ENCODE peak calls at places on chromosomes 13 and 19, in eight cellular contexts. W is AG04450, C is tibial nerve, F is aorta, L is right atrium auricular region, X is vagina, H is A673, B is T-helper 17 cell. A is an unnamed sample. For H3K9me3, the result is how much of the 10 kb centered on the place peaks cover.

GRCh38 chr19:37594982-37595382 is 306 bp downstream of the ZNF540 start:
- DNase-seq in W (peak), C (peak), F (peak), L (peak), X (no peak), H (no peak), B (peak), A (no peak)

GRCh38 chr13:112968910-112969691 is at the start of gene MCF2L:
- DNase-seq in W (no peak), C (no peak), F (no peak), L (no peak), X (no peak), H (peak), B (peak), A (peak)

GRCh38 chr19:12766051-12766521 is 9.3 kb downstream of the HOOK2 start:
- DNase-seq in W (peak), C (peak), F (peak), L (peak), X (no peak), H (peak), B (peak), A (peak)

GRCh38 chr13:45584816-45585215 is 30.7 kb downstream of the ERICH6B start:
- DNase-seq in W (no peak), C (no peak), F (no peak), L (no peak), X (no peak), H (peak), B (no peak), A (no peak)

GRCh38 chr19:10516671-10517286 is 468 bp downstream of the S1PR5 start:
- DNase-seq in W (no peak), C (no peak), F (no peak), L (no peak), X (no peak), H (no peak), B (no peak), A (peak)

GRCh38 chr19:3175761-3176714 is 2.5 kb upstream of the S1PR4 start:
- DNase-seq in W (no peak), C (peak), F (no peak), L (no peak), X (no peak), H (peak), B (no peak), A (no peak)

GRCh38 chr19:42018503-42019193 is 24.6 kb upstream of the ATP1A3 start:
- DNase-seq in W (no peak), C (no peak), F (no peak), L (no peak), X (no peak), H (no peak), B (no peak), A (no peak)

GRCh38 chr19:15463865-15464371 is 426 bp downstream of the RASAL3 start:
- DNase-seq in W (no peak), C (no peak), F (peak), L (no peak), X (no peak), H (no peak), B (peak), A (no peak)

GRCh38 chr13:21673592-21674270 is 2.9 kb downstream of the FGF9 start:
- DNase-seq in W (no peak), C (no peak), F (no peak), L (no peak), X (no peak), H (peak), B (peak), A (peak)

GRCh38 chr13:43251967-43252366 is 228.6 kb downstream of the DNAJC15 start:
- DNase-seq in W (no peak), C (no peak), F (no peak), L (no peak), X (no peak), H (no peak), B (no peak), A (no peak)

GRCh38 chr19:49422407-49423277 is 599 bp downstream of the PTH2 start:
- DNase-seq in W (no peak), C (no peak), F (no peak), L (no peak), X (no peak), H (peak), B (peak), A (no peak)

GRCh38 chr19:55209430-55210119 is at the start of gene PTPRH:
- DNase-seq in W (no peak), C (no peak), F (no peak), L (no peak), X (no peak), H (no peak), B (no peak), A (no peak)

GRCh38 chr19:2255982-2256685 is at the start of gene JSRP1:
- DNase-seq in W (no peak), C (no peak), F (no peak), L (no peak), X (no peak), H (no peak), B (no peak), A (peak)

GRCh38 chr19:49475995-49476880 is 2.2 kb downstream of the FLT3LG start:
- DNase-seq in W (no peak), C (no peak), F (no peak), L (no peak), X (no peak), H (peak), B (peak), A (peak)

GRCh38 chr13:38566526-38566925 is 120.4 kb upstream of the FREM2 start:
- DNase-seq in W (no peak), C (no peak), F (no peak), L (no peak), X (no peak), H (peak), B (no peak), A (peak)

DNA sequence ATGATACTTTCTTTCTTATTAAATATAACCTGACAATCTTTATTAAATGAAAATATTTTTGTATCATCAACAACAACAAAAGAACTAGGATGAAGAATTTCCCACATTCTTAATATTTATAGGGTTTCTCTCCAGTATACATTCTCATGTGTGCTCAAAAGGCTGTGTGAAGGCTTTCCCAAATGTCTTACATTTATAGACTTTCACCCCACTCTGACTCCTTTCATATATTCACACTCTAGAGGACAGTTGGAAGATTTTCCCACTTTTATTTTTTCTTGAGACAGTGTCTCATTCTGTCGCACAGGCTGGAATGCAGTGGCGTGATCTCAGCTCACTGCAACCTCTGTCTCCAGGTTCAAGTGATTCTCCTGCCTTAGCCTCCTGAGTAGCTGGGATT is 22.4 kb downstream of the ZNF14 start:
- DNase-seq in W (no peak), C (no peak), F (no peak), L (no peak), X (no peak), H (no peak), B (no peak), A (no peak)
- H3K9me3 ChIP-seq in W (half or more), C (half or more), F (under half), L (half or more), X (half or more), H (half or more), B (half or more), A (half or more)

GRCh38 chr19:56951672-56952071 is 111.1 kb upstream of the PEG3 start:
- DNase-seq in W (no peak), C (no peak), F (no peak), L (no peak), X (no peak), H (no peak), B (no peak), A (no peak)
- H3K9me3 ChIP-seq in W (half or more), C (under half), F (under half), L (under half), X (under half), H (under half), B (under half), A (under half)

GRCh38 chr13:111945086-111945485 is 121.9 kb upstream of the SOX1 start:
- DNase-seq in W (no peak), C (no peak), F (no peak), L (peak), X (peak), H (no peak), B (no peak), A (no peak)
- H3K9me3 ChIP-seq in W (half or more), C (under half), F (under half), L (under half), X (under half), H (under half), B (under half), A (under half)

DNA sequence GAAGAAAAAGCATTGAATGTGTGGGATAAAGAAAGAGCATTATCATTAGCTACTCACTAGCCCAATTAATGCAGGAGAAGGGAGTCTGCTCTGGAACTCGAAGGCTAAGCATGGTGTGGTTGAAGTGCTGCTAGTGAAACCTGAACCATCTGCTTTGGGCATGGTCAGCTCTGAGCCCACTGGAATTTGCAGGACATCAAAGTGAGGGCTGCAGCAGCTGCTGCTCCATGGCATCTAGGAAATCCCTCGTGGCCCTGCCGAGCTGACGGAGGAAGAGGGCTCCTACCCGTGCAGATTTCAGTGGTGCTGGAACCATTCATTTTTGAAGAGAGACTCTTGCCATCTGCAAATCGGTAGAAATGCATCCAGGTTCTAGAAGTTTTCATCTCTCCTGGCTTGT is 320.4 kb downstream of the ATP8A2 start:
- DNase-seq in W (no peak), C (no peak), F (no peak), L (no peak), X (no peak), H (no peak), B (no peak), A (peak)
- H3K9me3 ChIP-seq in W (under half), C (under half), F (under half), L (under half), X (under half), H (under half), B (under half), A (under half)

DNA sequence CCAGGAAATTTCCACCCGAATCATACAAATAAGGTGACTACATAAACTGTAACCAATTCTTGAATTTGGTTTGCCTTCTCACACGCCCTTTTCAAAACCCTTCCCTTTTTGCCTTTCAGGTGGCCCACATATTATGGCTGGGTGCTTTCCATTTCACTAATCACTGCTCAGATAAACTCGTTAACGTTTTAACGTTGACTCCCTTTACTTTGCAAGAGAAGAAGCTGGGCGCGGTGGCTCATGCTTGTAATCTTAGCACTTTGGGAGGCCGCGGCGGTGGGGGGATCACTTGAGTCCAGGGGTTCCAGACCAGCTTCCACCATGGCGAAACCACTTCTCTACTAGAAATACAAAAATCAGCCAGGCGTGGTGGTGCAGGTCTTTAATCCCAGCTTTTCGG is 19.8 kb upstream of the ZNF91 start:
- DNase-seq in W (no peak), C (no peak), F (no peak), L (no peak), X (no peak), H (no peak), B (no peak), A (peak)
- H3K9me3 ChIP-seq in W (under half), C (under half), F (under half), L (under half), X (under half), H (under half), B (under half), A (under half)

DNA sequence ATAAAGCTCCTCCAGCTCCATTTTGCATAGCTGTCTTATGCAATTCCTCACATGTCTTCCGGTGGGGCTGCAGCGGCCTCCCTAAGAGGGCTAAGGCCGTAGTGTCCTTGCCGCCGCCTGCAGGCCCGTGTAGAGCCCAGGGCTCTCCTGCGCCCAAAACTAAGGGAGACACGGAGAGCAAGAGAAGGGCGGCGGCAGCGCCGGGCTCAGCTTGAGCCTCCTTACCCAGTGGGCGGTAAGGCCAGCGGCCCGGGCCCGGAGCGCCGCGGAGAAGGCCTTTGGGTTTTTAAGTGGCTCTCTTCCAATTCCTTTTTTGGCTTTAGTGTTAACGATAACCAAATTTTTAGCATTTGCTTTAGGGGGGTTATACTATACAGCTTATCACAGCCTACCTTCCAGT is 30.1 kb downstream of the ZNF677 start:
- DNase-seq in W (no peak), C (no peak), F (no peak), L (no peak), X (no peak), H (no peak), B (no peak), A (no peak)
- H3K9me3 ChIP-seq in W (half or more), C (half or more), F (under half), L (under half), X (under half), H (under half), B (under half), A (under half)

DNA sequence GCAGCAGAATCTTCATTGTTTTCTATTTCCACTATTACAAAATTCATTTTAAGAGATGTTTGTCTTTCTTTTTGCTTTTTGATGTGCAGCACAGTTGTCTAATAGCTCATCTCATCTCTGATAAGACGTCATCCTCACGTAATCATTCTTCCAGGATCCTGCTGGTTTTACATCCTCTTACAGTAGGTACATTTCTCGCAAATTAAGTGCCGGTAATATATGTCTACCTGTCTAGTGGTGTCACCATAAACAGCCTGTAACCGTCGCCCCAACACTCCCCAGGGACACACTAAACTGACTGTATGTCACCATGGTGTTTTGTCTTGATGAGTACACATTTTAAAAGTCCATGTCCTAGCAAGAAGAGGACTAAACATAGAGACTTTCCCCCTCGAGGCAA is 94.5 kb upstream of the VSTM2B start:
- DNase-seq in W (no peak), C (no peak), F (no peak), L (no peak), X (no peak), H (no peak), B (no peak), A (no peak)
- H3K9me3 ChIP-seq in W (half or more), C (under half), F (under half), L (under half), X (under half), H (under half), B (under half), A (under half)

DNA sequence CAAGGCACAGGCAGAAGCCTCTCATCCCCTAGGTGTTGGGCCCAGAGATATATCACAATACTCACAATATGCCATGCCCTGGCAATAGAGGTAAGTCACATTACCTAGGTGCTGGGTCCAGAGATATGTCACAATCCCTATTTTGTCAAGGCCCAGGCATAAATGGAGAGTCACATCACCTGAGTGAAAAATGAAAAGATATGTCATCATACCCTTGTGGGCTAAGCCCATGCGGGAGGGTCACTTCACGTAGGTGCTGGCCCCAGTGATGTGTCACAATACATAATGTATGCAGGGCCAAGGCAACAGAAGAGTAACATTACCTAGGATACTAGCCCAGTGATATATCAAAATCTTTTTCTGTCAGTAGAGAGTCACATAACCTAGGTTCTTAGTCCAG is 127.0 kb downstream of the ZNF675 start:
- DNase-seq in W (no peak), C (no peak), F (no peak), L (no peak), X (no peak), H (no peak), B (no peak), A (no peak)
- H3K9me3 ChIP-seq in W (under half), C (under half), F (under half), L (under half), X (under half), H (under half), B (under half), A (under half)

DNA sequence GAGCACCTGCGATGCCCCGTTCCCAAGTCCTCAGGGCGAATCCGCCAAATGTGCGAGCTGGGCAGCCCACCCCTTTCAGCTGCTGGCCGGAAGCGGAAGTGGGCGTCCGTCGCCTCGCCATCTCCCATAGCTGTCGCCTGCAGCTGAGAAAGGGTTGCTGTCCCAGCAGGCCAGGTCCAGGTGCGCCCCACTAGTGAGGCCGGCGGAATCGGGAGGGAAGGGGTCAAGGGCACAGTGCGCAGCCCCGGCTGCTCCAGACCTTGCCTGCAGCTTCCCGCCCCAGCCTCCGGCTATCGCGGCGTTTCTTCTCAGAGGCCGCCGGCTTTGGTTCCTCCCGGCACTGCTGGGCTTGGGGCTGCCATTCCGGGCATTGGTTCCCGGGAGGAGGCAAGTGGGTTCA is at the start of gene ZNF177:
- DNase-seq in W (no peak), C (no peak), F (no peak), L (no peak), X (no peak), H (peak), B (no peak), A (peak)
- H3K9me3 ChIP-seq in W (under half), C (half or more), F (under half), L (under half), X (under half), H (under half), B (under half), A (under half)